ENCODE peak calls at places on chromosome 19, in eight cellular contexts. G is stimulated activated CD8-positive, alpha-beta memory T cell treated with anti-CD3 and anti-CD28 coated beads, Interleukin-15, amount 100 ng/mL, for 4 hours; U is NCI-H1105 treated with DMSO at 0.1 percent for 48 hours; Q is kidney epithelial cell; Z is fibroblast of mammary gland; J is SHP77 treated with DMSO at 0.1 percent for 48 hours; E is breast epithelium; D is activated CD8-positive, alpha-beta memory T cell treated with anti-CD3 and anti-CD28 coated beads, Interleukin-2, amount 50 U/mL, for 4 hours. R is an unnamed sample.

GRCh38 chr19:34387446-34387810 is 16.8 kb upstream of the PDCD2L start:
- DNase-seq in Z (no peak), Q (no peak), G (no peak), D (no peak), U (no peak), E (no peak), J (no peak), R (no peak)

GRCh38 chr19:13018037-13018914 is 23.0 kb downstream of the NFIX start:
- DNase-seq in U (no peak), Z (peak; percentile 64), D (no peak), G (no peak), J (no peak), Q (no peak), E (no peak), R (no peak)

GRCh38 chr19:48403606-48404005 is 10.1 kb downstream of the GRIN2D start:
- DNase-seq in Q (no peak), U (no peak), E (no peak), J (no peak), G (no peak), D (peak; percentile 49), Z (peak; percentile 61), R (no peak)

GRCh38 chr19:51034704-51035103 is at the start of gene KLK12:
- DNase-seq in Q (no peak), Z (no peak), U (peak; percentile 14), D (no peak), J (no peak), E (no peak), G (no peak), R (no peak)

GRCh38 chr19:28426110-28426901 is 786.6 kb downstream of the UQCRFS1 start:
- DNase-seq in J (no peak), D (no peak), Z (no peak), U (no peak), E (no peak), G (no peak), Q (no peak), R (no peak)

GRCh38 chr19:50406156-50406820 is 12.4 kb upstream of the SPIB start:
- DNase-seq in G (no peak), J (no peak), Z (no peak), E (no peak), Q (no peak), U (no peak), D (no peak), R (no peak)

GRCh38 chr19:31015778-31016177 is 333.5 kb downstream of the TSHZ3 start:
- DNase-seq in E (no peak), J (no peak), Z (no peak), U (no peak), D (no peak), Q (no peak), G (no peak), R (no peak)

GRCh38 chr19:41302624-41303351 is 7.2 kb upstream of the CCDC97 start:
- DNase-seq in D (peak; percentile 68), E (no peak), G (peak; percentile 67), J (no peak), U (no peak), Q (no peak), Z (no peak), R (no peak)

GRCh38 chr19:11798391-11799296 is at the start of gene ZNF491:
- DNase-seq in D (peak; percentile 85), U (peak; percentile 93), E (peak; percentile 82), Z (peak; percentile 83), J (peak; percentile 88), Q (peak; percentile 51), G (peak; percentile 63), R (peak; percentile 95)

GRCh38 chr19:45069056-45069455 is 7.2 kb downstream of the ZNF296 start:
- DNase-seq in E (peak; percentile 75), Q (no peak), J (no peak), D (no peak), Z (peak; percentile 48), U (no peak), G (no peak), R (no peak)

GRCh38 chr19:18173572-18174294 is at the start of gene IFI30:
- DNase-seq in Z (peak; percentile 25), J (peak; percentile 70), Q (no peak), D (peak; percentile 58), E (peak; percentile 75), U (peak; percentile 83), G (peak; percentile 38), R (peak; percentile 92)

GRCh38 chr19:41306394-41306793 is 3.6 kb upstream of the CCDC97 start:
- DNase-seq in E (no peak), D (no peak), Q (no peak), G (no peak), U (no peak), J (no peak), Z (no peak), R (no peak)